ENCODE peak calls at places on chromosomes 11 and 22, in five cellular contexts. One of them, this sample, is unnamed.

GRCh38 chr22:39654959-39655579 is 84.5 kb downstream of the CACNA1I start:
- DNase-seq in stimulated activated CD8-positive, alpha-beta memory T cell treated with anti-CD3 and anti-CD28 coated beads, Interleukin-2, amount 100 ng/mL, for 48 hours: no peak
- DNase-seq in NCI-H226: no peak
- DNase-seq in ELR: no peak
- DNase-seq in EL: no peak
- DNase-seq in this sample: no peak

GRCh38 chr11:128587415-128587814 is at the start of gene ETS1:
- DNase-seq in NCI-H226: no peak
- DNase-seq in stimulated activated CD8-positive, alpha-beta memory T cell treated with anti-CD3 and anti-CD28 coated beads, Interleukin-2, amount 100 ng/mL, for 48 hours: no peak
- DNase-seq in ELR: peak; percentile 34
- DNase-seq in EL: no peak
- DNase-seq in this sample: peak; percentile 34

GRCh38 chr11:94134651-94135512 is 6.2 kb downstream of the PANX1 start:
- DNase-seq in EL: peak; percentile 96
- DNase-seq in NCI-H226: peak; percentile 88
- DNase-seq in ELR: peak; percentile 94
- DNase-seq in stimulated activated CD8-positive, alpha-beta memory T cell treated with anti-CD3 and anti-CD28 coated beads, Interleukin-2, amount 100 ng/mL, for 48 hours: no peak
- DNase-seq in this sample: peak; percentile 89

GRCh38 chr11:119089319-119089718 is 4.6 kb downstream of the HMBS start:
- DNase-seq in ELR: no peak
- DNase-seq in stimulated activated CD8-positive, alpha-beta memory T cell treated with anti-CD3 and anti-CD28 coated beads, Interleukin-2, amount 100 ng/mL, for 48 hours: no peak
- DNase-seq in EL: no peak
- DNase-seq in NCI-H226: no peak
- DNase-seq in this sample: no peak

GRCh38 chr11:69647761-69648497 is 7.0 kb downstream of the CCND1 start:
- DNase-seq in EL: no peak
- DNase-seq in ELR: no peak
- DNase-seq in stimulated activated CD8-positive, alpha-beta memory T cell treated with anti-CD3 and anti-CD28 coated beads, Interleukin-2, amount 100 ng/mL, for 48 hours: no peak
- DNase-seq in NCI-H226: no peak
- DNase-seq in this sample: peak; percentile 20

GRCh38 chr11:78630561-78631303 is 56.1 kb upstream of the NARS2 start:
- DNase-seq in EL: no peak
- DNase-seq in NCI-H226: no peak
- DNase-seq in stimulated activated CD8-positive, alpha-beta memory T cell treated with anti-CD3 and anti-CD28 coated beads, Interleukin-2, amount 100 ng/mL, for 48 hours: no peak
- DNase-seq in ELR: no peak
- DNase-seq in this sample: no peak

GRCh38 chr22:44707752-44708151 is 5.7 kb downstream of the PRR5 start:
- DNase-seq in ELR: peak; percentile 71
- DNase-seq in NCI-H226: no peak
- DNase-seq in stimulated activated CD8-positive, alpha-beta memory T cell treated with anti-CD3 and anti-CD28 coated beads, Interleukin-2, amount 100 ng/mL, for 48 hours: no peak
- DNase-seq in EL: peak; percentile 62
- DNase-seq in this sample: peak; percentile 70

GRCh38 chr11:133947298-133947905 is 9.4 kb downstream of the IGSF9B start:
- DNase-seq in NCI-H226: peak; percentile 59
- DNase-seq in stimulated activated CD8-positive, alpha-beta memory T cell treated with anti-CD3 and anti-CD28 coated beads, Interleukin-2, amount 100 ng/mL, for 48 hours: peak; percentile 47
- DNase-seq in ELR: peak; percentile 44
- DNase-seq in EL: peak; percentile 43
- DNase-seq in this sample: peak; percentile 54

GRCh38 chr22:38861170-38861874 is 10.7 kb downstream of the CBX6 start:
- DNase-seq in ELR: peak; percentile 51
- DNase-seq in EL: no peak
- DNase-seq in NCI-H226: no peak
- DNase-seq in stimulated activated CD8-positive, alpha-beta memory T cell treated with anti-CD3 and anti-CD28 coated beads, Interleukin-2, amount 100 ng/mL, for 48 hours: no peak
- DNase-seq in this sample: no peak

GRCh38 chr11:45817191-45817590 is 12.2 kb downstream of the SLC35C1 start:
- DNase-seq in EL: no peak
- DNase-seq in NCI-H226: no peak
- DNase-seq in stimulated activated CD8-positive, alpha-beta memory T cell treated with anti-CD3 and anti-CD28 coated beads, Interleukin-2, amount 100 ng/mL, for 48 hours: no peak
- DNase-seq in ELR: no peak
- DNase-seq in this sample: no peak

GRCh38 chr22:36143066-36143815 is 17.3 kb downstream of the APOL3 start:
- DNase-seq in EL: no peak
- DNase-seq in ELR: no peak
- DNase-seq in stimulated activated CD8-positive, alpha-beta memory T cell treated with anti-CD3 and anti-CD28 coated beads, Interleukin-2, amount 100 ng/mL, for 48 hours: no peak
- DNase-seq in NCI-H226: no peak
- DNase-seq in this sample: no peak